ENCODE peak calls at places on chromosomes 7 and 10, in seven cellular contexts. G is Calu3, H is HEK293T, L is cerebellum, C is GDM1, V is amniotic stem cell, J is Panc1. E is an unnamed sample.

GRCh38 chr7:148395990-148396716 is 194.4 kb upstream of the C7orf33 start:
- DNase-seq in G (no peak), H (no peak), L (no peak), C (no peak), V (no peak), J (no peak), E (no peak)

GRCh38 chr7:158125091-158125490 is 462.5 kb downstream of the PTPRN2 start:
- DNase-seq in G (no peak), H (no peak), L (no peak), C (no peak), V (no peak), J (no peak), E (no peak)

GRCh38 chr10:122112021-122112616 is 123.2 kb downstream of the TACC2 start:
- DNase-seq in G (no peak), H (no peak), L (no peak), C (no peak), V (no peak), J (no peak), E (no peak)

GRCh38 chr10:121595321-121595805 is 2.9 kb downstream of the FGFR2 start:
- DNase-seq in G (no peak), H (no peak), L (no peak), C (no peak), V (no peak), J (no peak), E (no peak)

GRCh38 chr10:102491136-102491535 is 11.4 kb downstream of the ACTR1A start:
- DNase-seq in G (no peak), H (no peak), L (peak; percentile 67), C (no peak), V (no peak), J (no peak), E (no peak)

GRCh38 chr10:114286971-114287370 is 47.9 kb downstream of the VWA2 start:
- DNase-seq in G (no peak), H (no peak), L (no peak), C (no peak), V (no peak), J (no peak), E (no peak)

GRCh38 chr7:69690329-69690728 is 92.1 kb downstream of the AUTS2 start:
- DNase-seq in G (no peak), H (no peak), L (no peak), C (no peak), V (no peak), J (no peak), E (no peak)

GRCh38 chr7:94908204-94909022 is 1.0 kb downstream of the PPP1R9A start:
- DNase-seq in G (peak; percentile 33), H (peak; percentile 42), L (peak; percentile 61), C (no peak), V (no peak), J (no peak), E (no peak)

GRCh38 chr7:64494912-64495461 is 67.9 kb downstream of the ZNF680 start:
- DNase-seq in G (no peak), H (no peak), L (no peak), C (no peak), V (no peak), J (no peak), E (no peak)

GRCh38 chr10:4217653-4218052 is 432.6 kb upstream of the KLF6 start:
- DNase-seq in G (no peak), H (no peak), L (no peak), C (no peak), V (no peak), J (no peak), E (no peak)

GRCh38 chr10:55742487-55742886 is 618.6 kb downstream of the ZWINT start:
- DNase-seq in G (no peak), H (no peak), L (no peak), C (no peak), V (no peak), J (no peak), E (no peak)

GRCh38 chr7:150727381-150727780 is 9.8 kb upstream of the GIMAP5 start:
- DNase-seq in G (no peak), H (no peak), L (no peak), C (no peak), V (no peak), J (no peak), E (no peak)

GRCh38 chr10:69800109-69800508 is 1.6 kb upstream of the COL13A1 start:
- DNase-seq in G (peak; percentile 79), H (peak; percentile 72), L (peak; percentile 34), C (no peak), V (peak; percentile 45), J (no peak), E (peak; percentile 79)

GRCh38 chr7:131555565-131556054 is 818 bp downstream of the PODXL start:
- DNase-seq in G (no peak), H (no peak), L (no peak), C (no peak), V (no peak), J (no peak), E (no peak)

GRCh38 chr7:120733143-120733542 is 124.8 kb downstream of the TSPAN12 start:
- DNase-seq in G (no peak), H (no peak), L (no peak), C (no peak), V (no peak), J (no peak), E (no peak)

GRCh38 chr10:73116017-73116416 is 5.8 kb downstream of the NUDT13 start:
- DNase-seq in G (no peak), H (no peak), L (no peak), C (no peak), V (no peak), J (no peak), E (no peak)

GRCh38 chr7:97639036-97639435 is 92.8 kb upstream of the TAC1 start:
- DNase-seq in G (no peak), H (peak; percentile 5), L (no peak), C (no peak), V (no peak), J (no peak), E (no peak)

GRCh38 chr7:17234398-17235021 is 63.9 kb upstream of the AHR start:
- DNase-seq in G (peak; percentile 76), H (no peak), L (no peak), C (peak; percentile 81), V (peak; percentile 83), J (peak; percentile 94), E (peak; percentile 71)

GRCh38 chr7:83005410-83005809 is 157.3 kb downstream of the PCLO start:
- DNase-seq in G (no peak), H (no peak), L (no peak), C (no peak), V (no peak), J (no peak), E (no peak)

GRCh38 chr10:98472171-98472570 is 25.4 kb upstream of the HPS1 start:
- DNase-seq in G (no peak), H (peak; percentile 32), L (no peak), C (no peak), V (no peak), J (no peak), E (no peak)